ENCODE peak calls at places on chromosomes 13 and 19, in seven cellular contexts. Q is lower lobe of right lung, D is astrocyte, X is astrocyte of the spinal cord, B is right lobe of liver, S is mesendoderm, U is NB4. F is an unnamed sample.

GRCh38 chr19:39670998-39671397 is 15.3 kb downstream of the LGALS16 start:
- DNase-seq in Q (no peak), D (no peak), X (no peak), B (no peak), S (no peak), U (no peak), F (no peak)

GRCh38 chr13:44746690-44747089 is 170.6 kb upstream of the TSC22D1 start:
- DNase-seq in Q (no peak), D (peak), X (no peak), B (no peak), S (no peak), U (no peak), F (no peak)

GRCh38 chr19:15210323-15210774 is 9.6 kb upstream of the NOTCH3 start:
- DNase-seq in Q (peak), D (peak), X (no peak), B (no peak), S (no peak), U (peak), F (no peak)

GRCh38 chr13:36346222-36347083 is at the start of gene SPART:
- DNase-seq in Q (peak), D (peak), X (peak), B (peak), S (peak), U (peak), F (peak)

GRCh38 chr19:28051047-28051446 is 1161.9 kb downstream of the UQCRFS1 start:
- DNase-seq in Q (no peak), D (no peak), X (no peak), B (no peak), S (peak), U (no peak), F (no peak)

GRCh38 chr19:6963937-6964336 is 57.3 kb downstream of the MBD3L2B start:
- DNase-seq in Q (no peak), D (no peak), X (no peak), B (no peak), S (no peak), U (peak), F (peak)

GRCh38 chr19:35513231-35513974 is at the start of gene DMKN:
- DNase-seq in Q (no peak), D (no peak), X (no peak), B (no peak), S (peak), U (peak), F (no peak)

GRCh38 chr13:112113851-112114250 is 46.9 kb downstream of the SOX1 start:
- DNase-seq in Q (no peak), D (no peak), X (no peak), B (no peak), S (no peak), U (no peak), F (no peak)

GRCh38 chr19:10817291-10818038 is 18.5 kb downstream of the TMED1 start:
- DNase-seq in Q (no peak), D (peak), X (peak), B (no peak), S (no peak), U (no peak), F (peak)

GRCh38 chr19:48815870-48816501 is 5.2 kb upstream of the BCAT2 start:
- DNase-seq in Q (no peak), D (peak), X (no peak), B (no peak), S (peak), U (no peak), F (peak)

GRCh38 chr13:34153428-34154180 is 335.7 kb downstream of the RFC3 start:
- DNase-seq in Q (no peak), D (no peak), X (no peak), B (no peak), S (peak), U (no peak), F (no peak)

GRCh38 chr13:53411443-53411842 is 382.8 kb downstream of the OLFM4 start:
- DNase-seq in Q (no peak), D (no peak), X (no peak), B (no peak), S (peak), U (no peak), F (no peak)

GRCh38 chr19:20238025-20238623 is 71.1 kb downstream of the ZNF486 start:
- DNase-seq in Q (peak), D (peak), X (peak), B (peak), S (peak), U (peak), F (peak)

GRCh38 chr19:6693681-6694080 is 23.7 kb upstream of the TNFSF14 start:
- DNase-seq in Q (no peak), D (no peak), X (no peak), B (peak), S (no peak), U (peak), F (peak)

GRCh38 chr19:52351512-52351911 is 15.5 kb downstream of the ZNF610 start:
- DNase-seq in Q (no peak), D (no peak), X (no peak), B (no peak), S (peak), U (peak), F (no peak)

GRCh38 chr13:42001580-42001979 is 40.7 kb upstream of the VWA8 start:
- DNase-seq in Q (no peak), D (peak), X (peak), B (no peak), S (peak), U (no peak), F (no peak)

GRCh38 chr19:30781519-30781918 is 409.3 kb downstream of the ZNF536 start:
- DNase-seq in Q (no peak), D (no peak), X (no peak), B (no peak), S (no peak), U (no peak), F (no peak)

GRCh38 chr19:29881386-29881785 is 60.7 kb upstream of the URI1 start:
- DNase-seq in Q (no peak), D (peak), X (no peak), B (no peak), S (no peak), U (no peak), F (no peak)

GRCh38 chr13:108606424-108606823 is 23.0 kb upstream of the MYO16 start:
- DNase-seq in Q (no peak), D (no peak), X (no peak), B (no peak), S (peak), U (no peak), F (no peak)

GRCh38 chr13:51230473-51231105 is 8.4 kb downstream of the FAM124A start:
- DNase-seq in Q (no peak), D (peak), X (peak), B (peak), S (no peak), U (no peak), F (peak)

GRCh38 chr13:53622431-53622830 is 593.8 kb downstream of the OLFM4 start:
- DNase-seq in Q (no peak), D (no peak), X (peak), B (no peak), S (no peak), U (no peak), F (no peak)

GRCh38 chr19:2391118-2391725 is 31.2 kb downstream of the TMPRSS9 start:
- DNase-seq in Q (no peak), D (peak), X (peak), B (no peak), S (peak), U (peak), F (peak)

GRCh38 chr13:34750078-34750703 is 191.9 kb upstream of the NBEA start:
- DNase-seq in Q (peak), D (peak), X (no peak), B (no peak), S (peak), U (no peak), F (peak)

GRCh38 chr13:42990991-42991891 is 800 bp downstream of the EPSTI1 start:
- DNase-seq in Q (no peak), D (no peak), X (no peak), B (no peak), S (no peak), U (no peak), F (no peak)

GRCh38 chr19:4567584-4568071 is 8.1 kb upstream of the SEMA6B start:
- DNase-seq in Q (peak), D (no peak), X (peak), B (peak), S (peak), U (peak), F (peak)

GRCh38 chr13:75180805-75181455 is 301.0 kb downstream of the TBC1D4 start:
- DNase-seq in Q (no peak), D (peak), X (peak), B (no peak), S (no peak), U (no peak), F (no peak)

GRCh38 chr13:29771247-29771646 is 79.2 kb downstream of the UBL3 start:
- DNase-seq in Q (no peak), D (peak), X (peak), B (no peak), S (peak), U (peak), F (no peak)

GRCh38 chr19:1929051-1929742 is 11.8 kb upstream of the CSNK1G2 start:
- DNase-seq in Q (peak), D (peak), X (peak), B (peak), S (peak), U (peak), F (peak)

GRCh38 chr19:51020988-51021651 is 1.6 kb upstream of the KLK10 start:
- DNase-seq in Q (no peak), D (peak), X (peak), B (no peak), S (peak), U (peak), F (peak)

GRCh38 chr19:11699931-11700794 is 38.6 kb downstream of the ZNF823 start:
- DNase-seq in Q (no peak), D (peak), X (peak), B (no peak), S (peak), U (peak), F (no peak)

GRCh38 chr13:30119476-30119875 is 187.9 kb downstream of the KATNAL1 start:
- DNase-seq in Q (no peak), D (peak), X (peak), B (no peak), S (no peak), U (peak), F (no peak)

DNA sequence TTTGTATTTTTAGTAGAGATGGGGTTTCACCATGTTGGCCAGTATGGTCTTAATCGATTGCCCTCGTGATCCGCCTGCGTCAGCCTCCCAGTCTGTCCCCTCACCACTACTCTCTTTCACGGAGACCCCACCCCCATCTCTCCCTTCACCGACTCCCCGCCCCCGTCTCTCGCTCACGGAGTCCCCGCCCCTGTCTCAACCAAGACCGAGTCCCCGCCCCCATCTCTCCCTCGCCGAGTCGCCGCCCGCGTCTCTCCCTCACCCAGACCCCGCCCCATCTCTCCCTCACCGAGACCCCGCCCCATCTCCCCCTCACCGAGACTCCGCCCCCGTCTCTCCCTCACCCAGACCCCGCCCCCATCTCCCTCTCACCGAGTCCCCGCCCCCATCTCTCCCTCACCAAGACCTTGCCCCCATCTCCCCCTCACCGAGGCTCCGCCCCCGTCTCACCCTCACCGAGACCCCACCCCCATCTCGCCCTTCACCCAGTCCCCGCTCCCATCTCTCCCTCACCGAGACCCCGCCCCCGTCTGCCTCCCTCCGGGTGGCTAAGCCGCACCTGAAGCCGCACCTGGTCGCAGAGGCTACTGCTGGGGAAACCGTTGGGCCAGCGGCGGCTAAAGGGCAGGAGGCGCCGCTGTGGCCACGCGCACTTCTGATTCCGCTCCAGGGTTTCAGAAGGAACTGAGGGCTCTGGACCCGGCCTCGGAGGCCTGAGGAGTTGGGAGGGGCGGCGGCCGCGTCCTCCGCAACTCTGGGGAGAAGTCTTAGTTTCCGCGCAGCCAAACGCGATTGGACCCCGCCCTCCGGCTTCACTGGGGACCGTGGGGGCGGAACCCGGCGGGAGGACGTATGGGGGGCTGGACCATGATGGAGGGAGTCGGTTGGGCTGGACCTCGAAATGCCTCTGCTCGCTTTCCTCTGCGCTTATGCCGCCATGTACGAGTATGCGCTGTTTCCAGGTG is 17.1 kb upstream of the ZNF846 start:
- DNase-seq in Q (peak), D (peak), X (peak), B (peak), S (peak), U (peak), F (peak)
- H3K4me3 ChIP-seq in Q (peak), D (peak), X (peak), B (peak), S (peak), U (peak), F (peak)

DNA sequence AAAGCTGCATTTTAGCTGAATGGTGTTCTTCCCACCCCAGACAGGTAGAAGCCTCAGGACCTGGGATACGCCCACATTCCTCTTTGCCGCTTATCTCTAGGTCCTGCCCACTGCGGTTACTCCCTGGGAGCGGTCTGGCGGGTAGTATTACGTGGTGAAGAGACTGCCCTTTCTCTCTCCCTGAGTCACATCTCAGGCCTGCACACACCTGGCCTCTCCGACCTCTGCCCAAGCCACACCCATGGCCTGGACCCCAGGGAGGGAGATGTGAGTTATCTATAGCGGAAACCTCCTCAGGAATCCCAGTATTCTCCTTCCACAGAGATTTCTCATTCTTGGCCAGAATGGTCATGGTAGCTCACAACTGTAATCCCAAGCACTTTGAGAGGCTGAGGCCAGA is 17.3 kb downstream of the RHPN2 start:
- DNase-seq in Q (peak), D (peak), X (no peak), B (no peak), S (peak), U (no peak), F (no peak)
- H3K4me3 ChIP-seq in Q (no peak), D (no peak), X (no peak), B (no peak), S (no peak), U (no peak), F (no peak)

DNA sequence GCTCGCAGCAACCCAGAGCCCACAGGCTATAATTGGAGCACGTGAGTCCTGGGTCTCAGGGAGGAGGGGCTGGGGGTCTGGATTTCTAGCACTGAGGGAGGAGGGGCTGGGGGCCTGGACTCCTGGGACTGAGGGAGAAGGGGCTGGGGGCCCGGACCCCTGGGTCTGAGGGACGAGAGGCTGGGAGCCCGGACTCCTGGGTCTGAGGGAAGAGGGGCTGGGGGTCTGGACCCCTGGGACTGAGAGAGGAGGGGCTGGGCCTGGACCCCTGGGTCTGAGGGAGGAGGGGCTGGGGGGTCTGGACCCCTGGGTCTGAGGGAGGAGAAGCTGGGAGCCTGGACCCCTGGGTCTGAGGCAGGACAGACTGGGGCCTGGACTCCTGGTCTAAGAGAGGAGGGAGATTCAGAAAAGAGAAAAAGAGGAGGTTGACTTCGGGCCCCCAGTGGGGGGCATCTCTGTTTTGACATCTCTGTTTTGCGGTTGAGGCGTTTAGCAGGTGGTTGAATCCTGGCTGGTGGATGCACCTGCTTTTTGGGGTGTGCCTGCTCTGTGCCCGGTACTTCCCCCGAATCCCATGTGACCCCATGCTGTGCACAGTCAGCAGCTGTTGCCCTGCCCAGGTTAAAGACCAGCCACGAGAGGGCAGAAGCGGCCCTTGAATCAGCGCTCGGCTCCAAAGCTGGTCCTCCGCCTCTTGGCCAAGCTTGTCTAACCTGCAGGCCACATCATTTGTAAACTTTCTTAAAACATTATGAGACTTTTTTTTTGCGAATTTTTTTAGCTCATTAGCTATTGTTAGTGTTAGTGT is 10.5 kb downstream of the PVR start:
- DNase-seq in Q (peak), D (peak), X (peak), B (peak), S (peak), U (peak), F (peak)
- H3K4me3 ChIP-seq in Q (no peak), D (no peak), X (no peak), B (no peak), S (no peak), U (no peak), F (no peak)

GRCh38 chr19:653425-653824 is 9.6 kb downstream of the RNF126 start:
- DNase-seq in Q (no peak), D (no peak), X (no peak), B (no peak), S (no peak), U (no peak), F (no peak)

GRCh38 chr19:650121-650520 is 10.4 kb downstream of the FGF22 start:
- DNase-seq in Q (no peak), D (no peak), X (no peak), B (no peak), S (no peak), U (no peak), F (no peak)

GRCh38 chr19:651991-652390 is 11.0 kb downstream of the RNF126 start:
- DNase-seq in Q (no peak), D (no peak), X (no peak), B (no peak), S (no peak), U (no peak), F (no peak)

GRCh38 chr19:651114-651818 is 11.6 kb downstream of the FGF22 start:
- DNase-seq in Q (no peak), D (no peak), X (no peak), B (no peak), S (no peak), U (no peak), F (no peak)

DNA sequence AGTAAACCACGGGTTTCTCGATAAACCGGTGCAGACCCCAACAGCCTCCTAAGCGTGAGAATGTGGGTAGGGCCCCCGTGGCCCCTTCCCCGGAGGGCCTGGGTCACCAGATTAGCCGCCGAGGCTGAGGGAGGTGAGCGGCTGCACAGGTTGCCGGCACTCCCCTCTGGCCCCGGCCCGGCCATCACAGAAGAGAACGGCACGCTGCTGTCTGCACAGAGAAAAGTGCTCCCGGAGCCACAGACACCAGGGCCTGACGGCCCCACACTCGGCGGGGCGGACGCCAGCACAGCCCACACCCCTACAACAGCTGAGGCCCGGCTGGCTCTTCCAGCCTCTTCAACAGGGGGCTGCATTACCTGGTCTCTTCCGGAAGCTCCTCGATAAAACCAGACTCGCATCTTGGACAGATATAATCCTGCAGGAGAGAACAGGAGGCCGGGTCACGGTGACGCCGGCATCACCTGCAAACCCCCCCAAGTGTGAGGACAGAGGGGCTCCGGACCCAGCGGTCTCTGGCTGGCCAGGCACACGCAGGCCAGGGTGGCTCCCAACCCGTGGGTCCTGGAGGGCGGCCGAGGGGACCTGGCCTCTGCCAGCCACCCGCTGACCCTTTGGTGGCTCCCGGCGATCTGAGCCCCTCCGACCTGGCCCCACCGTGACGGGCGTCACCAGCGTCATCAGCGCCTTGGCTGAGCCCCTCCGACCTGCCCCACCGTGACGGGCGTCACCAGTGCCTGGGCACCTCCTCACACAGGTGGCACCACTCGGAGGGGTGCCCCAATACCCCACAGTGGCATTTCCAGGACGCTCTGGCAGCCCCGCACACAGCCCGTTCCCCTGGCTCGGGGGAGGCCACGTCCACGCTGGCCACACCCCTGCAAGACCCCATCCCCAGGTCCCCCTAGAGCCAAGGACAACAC is 10.3 kb downstream of the RNF126 start:
- DNase-seq in Q (no peak), D (no peak), X (no peak), B (no peak), S (no peak), U (no peak), F (no peak)
- H3K4me3 ChIP-seq in Q (no peak), D (no peak), X (no peak), B (no peak), S (no peak), U (no peak), F (no peak)

F was measured in testis.